ENCODE peak calls at places on chromosomes 6 and 20, in ten cellular contexts. D, U, C, M, O, N, T, S, X and K are unnamed samples.

GRCh38 chr20:35660122-35660937 is 4.4 kb downstream of the CPNE1 start:
- DNase-seq in D (no peak), U (no peak), C (no peak), M (no peak), O (no peak), N (no peak), T (no peak), S (peak; percentile 24), X (no peak), K (no peak)

GRCh38 chr6:159151266-159151855 is 17.8 kb upstream of the FNDC1 start:
- DNase-seq in D (no peak), U (peak; percentile 36), C (peak; percentile 53), M (peak; percentile 67), O (no peak), N (peak; percentile 69), T (peak; percentile 15), S (peak; percentile 48), X (no peak), K (peak; percentile 50)

GRCh38 chr6:137970368-137970767 is 103.3 kb downstream of the TNFAIP3 start:
- DNase-seq in D (no peak), U (peak; percentile 68), C (no peak), M (no peak), O (no peak), N (no peak), T (no peak), S (no peak), X (no peak), K (no peak)

GRCh38 chr6:152368761-152369624 is 268.2 kb downstream of the SYNE1 start:
- DNase-seq in D (no peak), U (no peak), C (no peak), M (peak; percentile 51), O (peak; percentile 52), N (peak; percentile 71), T (no peak), S (no peak), X (peak; percentile 62), K (no peak)

GRCh38 chr20:6525447-6526303 is 241.8 kb upstream of the BMP2 start:
- DNase-seq in D (no peak), U (no peak), C (no peak), M (no peak), O (no peak), N (no peak), T (no peak), S (no peak), X (no peak), K (no peak)

GRCh38 chr6:9657994-9658393 is 756.9 kb downstream of the TFAP2A start:
- DNase-seq in D (no peak), U (no peak), C (peak; percentile 87), M (peak; percentile 89), O (no peak), N (no peak), T (no peak), S (no peak), X (no peak), K (no peak)

GRCh38 chr20:37991506-37992302 is 41.6 kb downstream of the TTI1 start:
- DNase-seq in D (no peak), U (no peak), C (no peak), M (no peak), O (no peak), N (no peak), T (no peak), S (no peak), X (no peak), K (no peak)

GRCh38 chr20:9409352-9409751 is 105.0 kb upstream of the LAMP5 start:
- DNase-seq in D (no peak), U (no peak), C (peak; percentile 52), M (peak; percentile 6), O (no peak), N (no peak), T (no peak), S (no peak), X (no peak), K (no peak)

GRCh38 chr6:167056370-167056769 is 57.2 kb downstream of the CEP43 start:
- DNase-seq in D (no peak), U (peak; percentile 29), C (no peak), M (no peak), O (no peak), N (no peak), T (peak; percentile 60), S (no peak), X (no peak), K (no peak)

GRCh38 chr6:28841290-28841689 is 82.5 kb downstream of the TRIM27 start:
- DNase-seq in D (no peak), U (no peak), C (no peak), M (no peak), O (no peak), N (no peak), T (no peak), S (no peak), X (no peak), K (no peak)

GRCh38 chr6:113971786-113972185 is 838 bp upstream of the HDAC2 start:
- DNase-seq in D (no peak), U (no peak), C (no peak), M (peak; percentile 9), O (no peak), N (peak; percentile 26), T (no peak), S (no peak), X (no peak), K (no peak)

GRCh38 chr20:37570419-37570818 is 42.7 kb upstream of the BLCAP start:
- DNase-seq in D (no peak), U (no peak), C (no peak), M (no peak), O (no peak), N (no peak), T (no peak), S (no peak), X (no peak), K (no peak)

GRCh38 chr20:8246701-8247100 is 114.6 kb downstream of the PLCB1 start:
- DNase-seq in D (no peak), U (no peak), C (no peak), M (no peak), O (no peak), N (no peak), T (peak; percentile 10), S (no peak), X (no peak), K (no peak)

GRCh38 chr6:116268589-116269293 is 11.0 kb downstream of the TSPYL1 start:
- DNase-seq in D (peak; percentile 93), U (no peak), C (peak; percentile 83), M (peak; percentile 81), O (no peak), N (peak; percentile 90), T (peak; percentile 70), S (no peak), X (no peak), K (no peak)